ENCODE peak calls at places on chromosomes 13 and 19, in eight cellular contexts. D, R, F, W, X, O, U and P are unnamed samples.

GRCh38 chr13:62829476-62829875 is 1413.8 kb upstream of the PCDH20 start:
- DNase-seq in D (no peak), R (no peak), F (no peak), W (no peak), X (no peak), O (no peak), U (no peak), P (no peak)

GRCh38 chr19:38842439-38843174 is 7.2 kb downstream of the HNRNPL start:
- DNase-seq in D (no peak), R (no peak), F (no peak), W (no peak), X (no peak), O (no peak), U (no peak), P (no peak)

GRCh38 chr13:68810660-68811059 is 1297.0 kb upstream of the ATXN8OS start:
- DNase-seq in D (no peak), R (no peak), F (no peak), W (peak), X (no peak), O (no peak), U (peak), P (no peak)

GRCh38 chr13:31110617-31111016 is 51.1 kb downstream of the HSPH1 start:
- DNase-seq in D (no peak), R (peak), F (no peak), W (no peak), X (no peak), O (no peak), U (no peak), P (no peak)

GRCh38 chr13:53782400-53783030 is 753.9 kb downstream of the OLFM4 start:
- DNase-seq in D (peak), R (peak), F (peak), W (peak), X (no peak), O (peak), U (peak), P (peak)

GRCh38 chr19:39828634-39829032 is 5.3 kb downstream of the DYRK1B start:
- DNase-seq in D (no peak), R (no peak), F (no peak), W (no peak), X (no peak), O (no peak), U (no peak), P (no peak)

GRCh38 chr19:42207767-42208259 is 9.7 kb downstream of the DEDD2 start:
- DNase-seq in D (peak), R (no peak), F (peak), W (no peak), X (no peak), O (no peak), U (no peak), P (no peak)

GRCh38 chr13:35785563-35786327 is 309.3 kb upstream of the MAB21L1 start:
- DNase-seq in D (no peak), R (no peak), F (no peak), W (peak), X (no peak), O (no peak), U (no peak), P (peak)

GRCh38 chr13:45695198-45695730 is 6.9 kb upstream of the CBY2 start:
- DNase-seq in D (no peak), R (no peak), F (peak), W (no peak), X (no peak), O (no peak), U (no peak), P (no peak)